ENCODE peak calls at places on chromosomes 4 and X, in eight cellular contexts. O, J, U, R, C, I, Z and A are unnamed samples.

GRCh38 chrX:69556094-69557011 is 52.2 kb downstream of the NALF2 start:
- DNase-seq in C (peak; percentile 59), I (no peak), O (peak; percentile 99), U (no peak), R (peak; percentile 52), J (peak; percentile 36), Z (peak; percentile 26), A (no peak)

GRCh38 chr4:111066001-111066400 is 443.1 kb upstream of the PITX2 start:
- DNase-seq in Z (no peak), C (no peak), J (no peak), O (no peak), R (no peak), U (no peak), I (no peak), A (no peak)

GRCh38 chrX:132636080-132636479 is 147.2 kb upstream of the MBNL3 start:
- DNase-seq in O (no peak), R (no peak), Z (peak; percentile 23), U (no peak), I (no peak), J (no peak), C (no peak), A (no peak)

GRCh38 chrX:52979568-52979967 is 21.2 kb upstream of the FAM156A start:
- DNase-seq in U (no peak), R (no peak), O (no peak), I (no peak), J (no peak), Z (peak; percentile 31), C (no peak), A (no peak)

GRCh38 chrX:137427061-137427778 is 138.7 kb upstream of the ZIC3 start:
- DNase-seq in I (no peak), C (no peak), J (no peak), O (peak; percentile 67), U (no peak), R (peak; percentile 52), Z (no peak), A (no peak)

GRCh38 chrX:96425204-96425603 is 259.4 kb upstream of the DIAPH2 start:
- DNase-seq in J (no peak), O (no peak), R (no peak), C (no peak), I (no peak), Z (no peak), U (no peak), A (no peak)

GRCh38 chrX:136767104-136767941 is 13.4 kb downstream of the ARHGEF6 start:
- DNase-seq in O (peak; percentile 76), U (peak; percentile 72), C (peak; percentile 67), I (peak; percentile 65), R (peak; percentile 63), Z (peak; percentile 60), J (peak; percentile 38), A (peak; percentile 53)

GRCh38 chr4:66911898-66912297 is 633.4 kb downstream of the CENPC start:
- DNase-seq in C (no peak), U (no peak), J (peak; percentile 86), Z (no peak), I (no peak), R (no peak), O (no peak), A (no peak)

GRCh38 chr4:168408620-168409019 is 71.7 kb downstream of the DDX60L start:
- DNase-seq in C (no peak), O (no peak), R (no peak), I (no peak), U (peak; percentile 38), Z (peak; percentile 99), J (peak; percentile 90), A (no peak)

GRCh38 chr4:53326535-53326934 is 39.3 kb downstream of the SCFD2 start:
- DNase-seq in C (no peak), O (no peak), U (no peak), J (no peak), Z (no peak), R (no peak), I (no peak), A (no peak)

GRCh38 chr4:53322696-53323095 is 43.2 kb downstream of the SCFD2 start:
- DNase-seq in U (no peak), R (no peak), O (no peak), I (no peak), C (no peak), J (no peak), Z (no peak), A (no peak)

GRCh38 chr4:53321988-53322289 is 43.9 kb downstream of the SCFD2 start:
- DNase-seq in U (no peak), Z (no peak), C (no peak), R (no peak), J (no peak), I (no peak), O (no peak), A (no peak)

DNA sequence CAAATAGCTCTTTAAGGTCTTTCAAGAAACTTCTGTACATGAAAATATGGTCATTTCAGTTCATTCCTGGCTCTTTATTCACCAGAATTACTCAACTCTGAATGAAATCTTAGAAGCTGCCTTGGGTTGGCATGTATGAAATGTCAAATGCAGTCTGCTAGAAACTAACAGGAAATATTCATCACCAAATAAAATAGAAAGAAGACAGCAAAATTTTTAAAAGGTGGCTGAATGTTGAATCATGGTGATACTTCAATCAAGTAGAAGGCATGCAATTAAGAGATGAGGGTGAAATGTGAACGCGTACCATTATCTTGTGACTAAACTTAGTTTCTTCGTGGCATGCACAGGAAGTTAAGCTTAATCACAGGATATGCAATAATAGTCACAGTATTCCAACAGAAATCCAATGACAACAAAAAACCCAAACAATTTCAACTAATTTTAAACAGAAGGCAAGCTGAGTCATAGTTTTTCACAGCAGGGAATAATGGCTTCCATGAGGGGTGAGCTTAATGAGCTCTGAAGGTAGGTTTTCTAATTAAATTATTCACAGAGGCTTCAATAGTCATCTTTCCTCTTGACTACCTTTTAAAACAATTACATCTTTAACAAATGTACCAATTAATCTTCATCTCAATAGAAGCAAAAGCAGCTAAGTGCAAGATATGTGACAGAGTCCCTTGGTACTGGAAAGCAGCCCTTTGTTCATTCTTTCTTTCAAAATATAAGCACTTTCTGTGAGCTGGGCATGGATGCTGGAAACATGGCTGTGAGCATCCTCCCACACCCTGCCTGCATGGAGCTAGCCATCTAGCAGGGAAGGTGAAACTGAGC is 44.5 kb downstream of the SCFD2 start:
- DNase-seq in O (no peak), R (no peak), C (no peak), U (no peak), I (no peak), Z (peak; percentile 82), J (peak; percentile 43), A (no peak)
- H3K4me3 ChIP-seq in O (no peak overlapping the region), R (no peak overlapping the region), C (no peak overlapping the region), U (no peak overlapping the region), I (no peak overlapping the region), Z (no peak overlapping the region), J (peak overlapping the region; percentile 26), A (no peak overlapping the region)

DNA sequence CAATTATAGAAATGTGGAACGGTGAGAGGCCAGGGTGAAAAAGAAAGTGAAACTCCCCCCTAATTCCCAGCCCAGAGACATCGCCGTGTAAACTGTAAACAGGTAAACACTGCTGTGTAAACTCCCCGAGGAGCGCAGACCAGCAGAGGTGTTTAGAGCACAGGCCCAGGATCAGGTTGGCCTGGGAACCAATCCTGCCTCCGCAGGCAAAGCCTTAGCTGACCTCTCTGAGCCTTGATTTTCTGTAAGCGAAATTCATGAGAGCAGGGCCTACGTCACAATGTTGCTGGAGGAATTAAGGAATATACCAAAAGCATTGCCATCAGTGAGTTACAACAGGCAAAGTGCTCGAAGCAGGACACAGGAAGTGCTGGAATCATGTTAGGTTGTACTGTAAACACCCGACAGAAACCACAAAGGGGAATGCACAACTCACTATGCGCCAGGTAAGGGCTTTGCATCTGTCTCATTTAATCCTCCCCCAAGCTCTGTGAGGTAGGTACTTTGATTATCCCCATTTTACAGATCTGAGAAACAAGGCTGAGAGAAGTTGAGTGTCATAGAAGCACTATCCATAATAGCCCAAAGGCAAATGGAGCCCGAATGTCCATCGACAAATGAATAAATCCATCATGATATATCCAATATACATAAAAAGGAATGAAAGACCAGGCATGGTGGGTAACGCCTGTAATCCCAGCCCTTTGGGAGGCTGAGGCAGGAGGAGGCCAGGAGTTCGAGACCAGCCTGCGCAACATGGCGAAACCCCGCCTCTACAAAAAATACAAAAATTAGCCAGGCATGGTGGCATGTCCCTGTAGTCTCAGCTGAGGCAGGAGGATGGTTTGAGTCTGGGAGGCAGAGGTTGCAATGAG is 30.7 kb upstream of the KIAA0232 start:
- DNase-seq in J (no peak), R (no peak), I (peak; percentile 33), U (no peak), Z (no peak), O (peak; percentile 30), C (no peak), A (no peak)
- H3K4me3 ChIP-seq in J (no peak overlapping the region), R (no peak overlapping the region), I (no peak overlapping the region), U (no peak overlapping the region), Z (no peak overlapping the region), O (no peak overlapping the region), C (no peak overlapping the region), A (no peak overlapping the region)

DNA sequence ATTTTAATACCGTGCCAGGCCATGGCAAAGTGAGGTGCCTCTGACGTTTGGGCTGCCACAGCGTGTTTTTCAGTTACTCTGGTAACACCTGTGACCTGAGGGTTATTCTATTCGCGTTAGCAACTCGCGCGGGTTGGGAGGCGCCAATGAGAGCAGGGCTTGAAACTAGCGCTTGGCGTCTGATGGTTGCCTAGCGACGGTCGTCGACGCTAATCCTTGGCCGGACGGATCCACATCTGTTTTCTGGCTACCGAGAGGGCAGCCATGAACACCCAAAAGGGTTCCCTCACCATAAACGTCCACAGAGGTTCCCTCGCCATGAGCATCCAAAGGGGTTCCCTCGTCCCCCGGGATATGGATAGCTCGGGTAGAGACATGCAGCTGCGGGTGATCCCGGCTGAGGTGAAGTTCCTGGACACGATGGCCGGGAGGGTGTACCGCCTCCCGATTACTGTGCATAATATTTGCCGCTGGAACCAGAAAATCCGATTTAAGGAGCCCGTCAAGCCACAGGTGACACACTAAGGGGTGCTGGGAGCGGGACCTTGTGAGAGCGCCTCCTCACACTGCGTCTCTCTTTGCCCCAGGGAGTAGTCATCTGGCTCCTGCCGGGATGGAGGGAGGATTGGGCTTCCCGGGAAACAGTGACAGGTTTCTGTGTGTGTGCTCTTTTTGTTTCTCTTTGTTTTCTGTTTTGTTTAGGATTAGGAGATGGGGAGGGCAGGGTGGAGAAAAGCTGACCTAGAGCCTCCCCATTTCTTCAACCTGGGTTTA is at the start of gene CFAP47:
- DNase-seq in R (peak; percentile 50), I (peak; percentile 48), O (peak; percentile 80), J (no peak), U (no peak), C (peak; percentile 46), Z (peak; percentile 14), A (no peak)
- H3K4me3 ChIP-seq in R (peak within 1 kb of the TSS; percentile 61), I (no peak within 1 kb of the TSS), O (peak within 1 kb of the TSS; percentile 25), J (no peak within 1 kb of the TSS), U (peak within 1 kb of the TSS; percentile 25), C (peak within 1 kb of the TSS; percentile 37), Z (no peak within 1 kb of the TSS), A (peak within 1 kb of the TSS; percentile 43)

DNA sequence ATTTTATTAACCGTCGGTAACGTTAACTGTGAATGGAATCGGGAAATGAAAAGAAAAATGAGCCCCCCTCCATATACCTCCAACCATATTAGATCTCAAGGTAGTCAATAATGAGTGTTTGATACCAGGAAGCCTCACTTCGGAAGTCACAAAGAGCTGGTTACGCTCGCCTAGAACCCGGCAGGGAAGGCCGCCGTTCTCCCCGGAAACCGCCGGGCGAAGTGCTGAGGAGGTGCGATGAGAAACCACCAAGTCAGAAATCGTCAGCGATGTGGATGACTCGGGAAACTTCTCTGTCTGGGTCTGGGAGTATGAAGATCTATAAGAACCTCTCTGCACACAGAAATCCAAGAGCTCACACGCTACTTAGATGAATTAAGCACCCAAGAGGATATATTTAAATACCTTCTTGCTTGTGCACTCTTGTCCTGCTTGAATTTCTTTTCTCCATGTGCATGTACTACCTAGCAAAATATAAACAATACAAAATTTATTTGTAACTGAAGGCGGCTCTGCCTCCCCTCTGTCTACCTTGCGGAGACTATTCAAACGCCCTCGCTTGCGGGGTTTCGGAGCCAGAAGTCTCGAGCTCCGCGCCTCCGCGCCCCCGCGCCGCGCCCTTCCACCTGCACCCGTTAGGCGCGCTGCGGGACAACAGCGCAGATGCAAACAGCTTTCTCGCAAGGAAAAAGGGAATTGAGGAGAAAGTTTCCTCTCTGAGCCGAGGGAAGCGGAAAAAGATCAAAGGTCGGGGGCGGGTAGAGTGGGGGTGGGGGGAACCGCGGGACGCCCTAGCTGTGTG is 17.8 kb downstream of the NKX6-1 start:
- DNase-seq in Z (no peak), I (peak; percentile 34), J (no peak), C (no peak), U (no peak), R (no peak), O (no peak), A (no peak)
- H3K4me3 ChIP-seq in Z (no peak overlapping the region), I (no peak overlapping the region), J (no peak overlapping the region), C (no peak overlapping the region), U (no peak overlapping the region), R (no peak overlapping the region), O (no peak overlapping the region), A (no peak overlapping the region)